ENCODE peak calls at places on chromosomes 1 and 21, in four cellular contexts. One of them, this sample, is unnamed.
A peak's percentile ranks its signal among the peaks of the same experiment; 100 is the strongest.

GRCh38 chr1:196418772-196419171 is 189.5 kb downstream of the KCNT2 start:
- DNase-seq in B cell: no peak
- DNase-seq in activated CD8-positive, alpha-beta T cell treated with anti-CD3 and anti-CD28 coated beads for 36 hours: no peak
- DNase-seq in heart right ventricle: no peak
- DNase-seq in this sample: no peak

GRCh38 chr21:31310750-31311149 is 33.3 kb downstream of the TIAM1 start:
- DNase-seq in B cell: no peak
- DNase-seq in activated CD8-positive, alpha-beta T cell treated with anti-CD3 and anti-CD28 coated beads for 36 hours: no peak
- DNase-seq in heart right ventricle: no peak
- DNase-seq in this sample: no peak

GRCh38 chr1:19458815-19459417 is 26.4 kb downstream of the CAPZB start:
- DNase-seq in B cell: no peak
- DNase-seq in activated CD8-positive, alpha-beta T cell treated with anti-CD3 and anti-CD28 coated beads for 36 hours: no peak
- DNase-seq in heart right ventricle: no peak
- DNase-seq in this sample: no peak

GRCh38 chr1:98316286-98316685 is 345.2 kb upstream of the SNX7 start:
- DNase-seq in B cell: no peak
- DNase-seq in activated CD8-positive, alpha-beta T cell treated with anti-CD3 and anti-CD28 coated beads for 36 hours: no peak
- DNase-seq in heart right ventricle: no peak
- DNase-seq in this sample: no peak

GRCh38 chr1:235199441-235199840 is 38.4 kb upstream of the RBM34 start:
- DNase-seq in B cell: no peak
- DNase-seq in activated CD8-positive, alpha-beta T cell treated with anti-CD3 and anti-CD28 coated beads for 36 hours: no peak
- DNase-seq in heart right ventricle: no peak
- DNase-seq in this sample: no peak

GRCh38 chr1:19676438-19676922 is 11.8 kb downstream of the HTR6 start:
- DNase-seq in B cell: no peak
- DNase-seq in activated CD8-positive, alpha-beta T cell treated with anti-CD3 and anti-CD28 coated beads for 36 hours: peak; percentile 49
- DNase-seq in heart right ventricle: peak; percentile 66
- DNase-seq in this sample: peak; percentile 67

GRCh38 chr1:204051718-204052117 is 21.2 kb upstream of the SOX13 start:
- DNase-seq in B cell: no peak
- DNase-seq in activated CD8-positive, alpha-beta T cell treated with anti-CD3 and anti-CD28 coated beads for 36 hours: no peak
- DNase-seq in heart right ventricle: no peak
- DNase-seq in this sample: no peak

GRCh38 chr1:219119839-219120238 is 53.8 kb upstream of the LYPLAL1 start:
- DNase-seq in B cell: no peak
- DNase-seq in activated CD8-positive, alpha-beta T cell treated with anti-CD3 and anti-CD28 coated beads for 36 hours: no peak
- DNase-seq in heart right ventricle: no peak
- DNase-seq in this sample: no peak

GRCh38 chr21:43332872-43333300 is 94.0 kb downstream of the SIK1 start:
- DNase-seq in B cell: no peak
- DNase-seq in activated CD8-positive, alpha-beta T cell treated with anti-CD3 and anti-CD28 coated beads for 36 hours: no peak
- DNase-seq in heart right ventricle: no peak
- DNase-seq in this sample: no peak

GRCh38 chr1:201468501-201468843 is 516 bp downstream of the PHLDA3 start:
- DNase-seq in B cell: peak; percentile 14
- DNase-seq in activated CD8-positive, alpha-beta T cell treated with anti-CD3 and anti-CD28 coated beads for 36 hours: peak; percentile 35
- DNase-seq in heart right ventricle: no peak
- DNase-seq in this sample: peak; percentile 75

GRCh38 chr1:182718311-182718710 is 33.9 kb upstream of the RGS8 start:
- DNase-seq in B cell: peak; percentile 5
- DNase-seq in activated CD8-positive, alpha-beta T cell treated with anti-CD3 and anti-CD28 coated beads for 36 hours: peak; percentile 54
- DNase-seq in heart right ventricle: no peak
- DNase-seq in this sample: no peak

GRCh38 chr1:236021424-236022135 is 43.3 kb downstream of the NID1 start:
- DNase-seq in B cell: no peak
- DNase-seq in activated CD8-positive, alpha-beta T cell treated with anti-CD3 and anti-CD28 coated beads for 36 hours: no peak
- DNase-seq in heart right ventricle: peak; percentile 50
- DNase-seq in this sample: no peak

GRCh38 chr1:68331117-68331865 is 99.0 kb upstream of the WLS start:
- DNase-seq in B cell: no peak
- DNase-seq in activated CD8-positive, alpha-beta T cell treated with anti-CD3 and anti-CD28 coated beads for 36 hours: no peak
- DNase-seq in heart right ventricle: no peak
- DNase-seq in this sample: no peak

GRCh38 chr1:99544328-99544727 is 101.6 kb upstream of the PALMD start:
- DNase-seq in B cell: no peak
- DNase-seq in activated CD8-positive, alpha-beta T cell treated with anti-CD3 and anti-CD28 coated beads for 36 hours: no peak
- DNase-seq in heart right ventricle: no peak
- DNase-seq in this sample: no peak

GRCh38 chr1:229098903-229099578 is 171.9 kb upstream of the RAB4A start:
- DNase-seq in B cell: no peak
- DNase-seq in activated CD8-positive, alpha-beta T cell treated with anti-CD3 and anti-CD28 coated beads for 36 hours: no peak
- DNase-seq in heart right ventricle: no peak
- DNase-seq in this sample: no peak

GRCh38 chr1:205350626-205351235 is 6.0 kb downstream of the KLHDC8A start:
- DNase-seq in B cell: no peak
- DNase-seq in activated CD8-positive, alpha-beta T cell treated with anti-CD3 and anti-CD28 coated beads for 36 hours: no peak
- DNase-seq in heart right ventricle: no peak
- DNase-seq in this sample: no peak

GRCh38 chr21:32335601-32336575 is 37.2 kb downstream of the MRAP start:
- DNase-seq in B cell: no peak
- DNase-seq in activated CD8-positive, alpha-beta T cell treated with anti-CD3 and anti-CD28 coated beads for 36 hours: no peak
- DNase-seq in heart right ventricle: no peak
- DNase-seq in this sample: no peak

GRCh38 chr1:19646771-19647319 is 2.7 kb downstream of the NBL1 start:
- DNase-seq in B cell: no peak
- DNase-seq in activated CD8-positive, alpha-beta T cell treated with anti-CD3 and anti-CD28 coated beads for 36 hours: no peak
- DNase-seq in heart right ventricle: no peak
- DNase-seq in this sample: no peak

GRCh38 chr1:6889875-6890480 is 104.7 kb downstream of the CAMTA1 start:
- DNase-seq in B cell: peak; percentile 56
- DNase-seq in activated CD8-positive, alpha-beta T cell treated with anti-CD3 and anti-CD28 coated beads for 36 hours: peak; percentile 58
- DNase-seq in heart right ventricle: peak; percentile 40
- DNase-seq in this sample: no peak

GRCh38 chr1:36089393-36090121 is 865 bp downstream of the ADPRS start:
- DNase-seq in B cell: no peak
- DNase-seq in activated CD8-positive, alpha-beta T cell treated with anti-CD3 and anti-CD28 coated beads for 36 hours: peak; percentile 42
- DNase-seq in heart right ventricle: no peak
- DNase-seq in this sample: peak; percentile 43

GRCh38 chr1:100308777-100309176 is 42.8 kb downstream of the RTCA start:
- DNase-seq in B cell: no peak
- DNase-seq in activated CD8-positive, alpha-beta T cell treated with anti-CD3 and anti-CD28 coated beads for 36 hours: no peak
- DNase-seq in heart right ventricle: no peak
- DNase-seq in this sample: no peak

GRCh38 chr1:110618668-110619067 is 12.5 kb upstream of the KCNA2 start:
- DNase-seq in B cell: no peak
- DNase-seq in activated CD8-positive, alpha-beta T cell treated with anti-CD3 and anti-CD28 coated beads for 36 hours: no peak
- DNase-seq in heart right ventricle: no peak
- DNase-seq in this sample: no peak

GRCh38 chr1:66294692-66295384 is 239.1 kb upstream of the SGIP1 start:
- DNase-seq in B cell: no peak
- DNase-seq in activated CD8-positive, alpha-beta T cell treated with anti-CD3 and anti-CD28 coated beads for 36 hours: peak; percentile 34
- DNase-seq in heart right ventricle: no peak
- DNase-seq in this sample: no peak

GRCh38 chr1:23337869-23338268 is 6.2 kb downstream of the HNRNPR start:
- DNase-seq in B cell: no peak
- DNase-seq in activated CD8-positive, alpha-beta T cell treated with anti-CD3 and anti-CD28 coated beads for 36 hours: no peak
- DNase-seq in heart right ventricle: no peak
- DNase-seq in this sample: no peak

GRCh38 chr1:228379666-228380065 is 27.0 kb downstream of the TRIM11 start:
- DNase-seq in B cell: no peak
- DNase-seq in activated CD8-positive, alpha-beta T cell treated with anti-CD3 and anti-CD28 coated beads for 36 hours: no peak
- DNase-seq in heart right ventricle: no peak
- DNase-seq in this sample: no peak

GRCh38 chr1:151847867-151848596 is 5.5 kb downstream of the THEM5 start:
- DNase-seq in B cell: no peak
- DNase-seq in activated CD8-positive, alpha-beta T cell treated with anti-CD3 and anti-CD28 coated beads for 36 hours: no peak
- DNase-seq in heart right ventricle: no peak
- DNase-seq in this sample: no peak

GRCh38 chr1:206476058-206476457 is 5.8 kb downstream of the IKBKE start:
- DNase-seq in B cell: no peak
- DNase-seq in activated CD8-positive, alpha-beta T cell treated with anti-CD3 and anti-CD28 coated beads for 36 hours: no peak
- DNase-seq in heart right ventricle: no peak
- DNase-seq in this sample: no peak

GRCh38 chr1:76687324-76688018 is 179.8 kb upstream of the ST6GALNAC5 start:
- DNase-seq in B cell: no peak
- DNase-seq in activated CD8-positive, alpha-beta T cell treated with anti-CD3 and anti-CD28 coated beads for 36 hours: no peak
- DNase-seq in heart right ventricle: no peak
- DNase-seq in this sample: no peak

GRCh38 chr1:85137660-85138059 is 63.2 kb downstream of the SYDE2 start:
- DNase-seq in B cell: no peak
- DNase-seq in activated CD8-positive, alpha-beta T cell treated with anti-CD3 and anti-CD28 coated beads for 36 hours: no peak
- DNase-seq in heart right ventricle: peak; percentile 67
- DNase-seq in this sample: no peak

GRCh38 chr1:10132316-10132715 is 78.1 kb upstream of the KIF1B start:
- DNase-seq in B cell: no peak
- DNase-seq in activated CD8-positive, alpha-beta T cell treated with anti-CD3 and anti-CD28 coated beads for 36 hours: no peak
- DNase-seq in heart right ventricle: no peak
- DNase-seq in this sample: no peak

GRCh38 chr1:116325922-116326321 is 47.1 kb upstream of the ATP1A1 start:
- DNase-seq in B cell: peak; percentile 26
- DNase-seq in activated CD8-positive, alpha-beta T cell treated with anti-CD3 and anti-CD28 coated beads for 36 hours: peak; percentile 45
- DNase-seq in heart right ventricle: no peak
- DNase-seq in this sample: no peak

DNA sequence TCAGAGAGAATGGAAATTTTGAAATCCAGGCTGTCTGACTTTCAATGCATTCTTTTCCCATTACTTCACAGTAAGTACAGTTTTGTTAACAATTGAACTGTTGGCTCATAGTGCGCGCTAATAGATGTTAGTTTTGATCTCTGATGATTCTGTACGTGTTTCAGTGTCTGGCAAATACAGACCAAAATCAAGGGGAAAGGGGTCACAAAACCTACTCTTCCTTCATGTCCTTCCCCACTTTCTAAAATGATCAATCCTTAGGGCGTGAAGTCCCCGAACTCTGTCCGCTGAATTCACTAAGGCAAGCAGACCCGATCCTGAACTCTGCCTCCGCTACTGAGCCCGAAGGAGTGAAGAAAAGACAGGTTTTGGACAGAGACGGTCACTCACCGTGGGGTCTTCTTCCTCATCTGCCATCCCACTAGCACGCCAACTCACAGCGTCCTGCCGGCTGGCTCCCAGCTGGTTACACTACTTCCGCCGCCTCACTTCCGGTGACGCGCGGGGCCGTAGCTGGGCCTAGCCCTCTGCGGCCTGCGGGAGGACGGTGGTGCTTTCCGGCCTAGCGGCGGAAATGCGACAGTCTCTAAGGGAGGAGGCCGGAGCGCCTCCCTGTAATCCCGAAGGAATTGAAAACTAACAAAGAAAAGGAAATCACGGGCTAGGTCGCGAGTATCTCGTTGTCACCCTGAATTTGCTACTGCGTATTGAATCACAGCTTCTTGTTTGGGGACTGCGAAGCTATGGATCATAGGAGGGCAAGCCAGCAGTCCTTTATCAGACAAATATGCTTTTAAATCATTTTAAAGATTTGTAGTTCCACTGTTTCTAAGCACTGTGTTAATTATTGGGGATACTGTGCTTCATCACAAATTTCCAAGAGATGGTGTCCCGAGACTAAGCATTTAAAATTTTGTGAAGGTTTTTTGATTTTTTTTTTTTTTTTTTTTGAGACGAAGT is at the start of gene TAF13:
- DNase-seq in B cell: peak; percentile 94
- DNase-seq in activated CD8-positive, alpha-beta T cell treated with anti-CD3 and anti-CD28 coated beads for 36 hours: peak; percentile 92
- DNase-seq in heart right ventricle: peak; percentile 95
- DNase-seq in this sample: peak; percentile 94
- TF ChIP-seq CTCF in B cell: no peak
- TF ChIP-seq CTCF in activated CD8-positive, alpha-beta T cell treated with anti-CD3 and anti-CD28 coated beads for 36 hours: no peak
- TF ChIP-seq CTCF in heart right ventricle: peak; percentile 46
- TF ChIP-seq CTCF in this sample: no peak

GRCh38 chr1:32250893-32251716 is at the start of gene LCK:
- DNase-seq in B cell: peak; percentile 67
- DNase-seq in activated CD8-positive, alpha-beta T cell treated with anti-CD3 and anti-CD28 coated beads for 36 hours: peak; percentile 91
- DNase-seq in heart right ventricle: no peak
- DNase-seq in this sample: peak; percentile 71

GRCh38 chr1:32247452-32247851 is 430 bp downstream of the FAM167B start:
- DNase-seq in B cell: no peak
- DNase-seq in activated CD8-positive, alpha-beta T cell treated with anti-CD3 and anti-CD28 coated beads for 36 hours: no peak
- DNase-seq in heart right ventricle: no peak
- DNase-seq in this sample: no peak

GRCh38 chr1:32247983-32248889 is 1.2 kb downstream of the FAM167B start:
- DNase-seq in B cell: peak; percentile 82
- DNase-seq in activated CD8-positive, alpha-beta T cell treated with anti-CD3 and anti-CD28 coated beads for 36 hours: peak; percentile 92
- DNase-seq in heart right ventricle: peak; percentile 86
- DNase-seq in this sample: peak; percentile 89

GRCh38 chr1:32246888-32247273 is at the start of gene FAM167B:
- DNase-seq in B cell: no peak
- DNase-seq in activated CD8-positive, alpha-beta T cell treated with anti-CD3 and anti-CD28 coated beads for 36 hours: no peak
- DNase-seq in heart right ventricle: peak; percentile 72
- DNase-seq in this sample: no peak

GRCh38 chr1:32249831-32250525 is 1.1 kb upstream of the LCK start:
- DNase-seq in B cell: peak; percentile 89
- DNase-seq in activated CD8-positive, alpha-beta T cell treated with anti-CD3 and anti-CD28 coated beads for 36 hours: peak; percentile 94
- DNase-seq in heart right ventricle: peak; percentile 87
- DNase-seq in this sample: peak; percentile 88
- TF ChIP-seq CTCF in B cell: no peak
- TF ChIP-seq CTCF in activated CD8-positive, alpha-beta T cell treated with anti-CD3 and anti-CD28 coated beads for 36 hours: no peak
- TF ChIP-seq CTCF in heart right ventricle: no peak
- TF ChIP-seq CTCF in this sample: no peak

DNA sequence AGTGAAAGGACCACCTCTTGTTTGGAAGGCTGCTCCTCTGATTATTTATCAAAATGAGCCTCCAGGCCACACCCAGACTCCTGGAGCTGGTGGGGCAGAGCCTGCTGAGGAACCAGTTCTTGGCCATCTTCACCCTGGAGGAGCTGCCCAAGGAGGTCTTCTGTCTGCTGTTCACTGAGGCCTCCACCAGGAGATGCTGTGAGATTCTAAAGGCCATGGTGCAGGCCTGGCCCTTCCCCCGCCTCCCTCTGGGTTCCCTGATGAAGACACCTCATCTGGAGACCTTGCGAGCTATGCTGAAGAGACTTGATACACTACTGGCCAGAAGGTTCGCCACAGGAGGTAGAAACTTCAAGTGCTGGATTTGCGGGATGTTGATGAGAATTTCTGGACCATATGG is 61.7 kb upstream of the GJA8 start:
- DNase-seq in B cell: no peak
- DNase-seq in activated CD8-positive, alpha-beta T cell treated with anti-CD3 and anti-CD28 coated beads for 36 hours: peak; percentile 41
- DNase-seq in heart right ventricle: no peak
- DNase-seq in this sample: peak; percentile 10
- TF ChIP-seq CTCF in B cell: no peak
- TF ChIP-seq CTCF in activated CD8-positive, alpha-beta T cell treated with anti-CD3 and anti-CD28 coated beads for 36 hours: no peak
- TF ChIP-seq CTCF in heart right ventricle: no peak
- TF ChIP-seq CTCF in this sample: no peak

DNA sequence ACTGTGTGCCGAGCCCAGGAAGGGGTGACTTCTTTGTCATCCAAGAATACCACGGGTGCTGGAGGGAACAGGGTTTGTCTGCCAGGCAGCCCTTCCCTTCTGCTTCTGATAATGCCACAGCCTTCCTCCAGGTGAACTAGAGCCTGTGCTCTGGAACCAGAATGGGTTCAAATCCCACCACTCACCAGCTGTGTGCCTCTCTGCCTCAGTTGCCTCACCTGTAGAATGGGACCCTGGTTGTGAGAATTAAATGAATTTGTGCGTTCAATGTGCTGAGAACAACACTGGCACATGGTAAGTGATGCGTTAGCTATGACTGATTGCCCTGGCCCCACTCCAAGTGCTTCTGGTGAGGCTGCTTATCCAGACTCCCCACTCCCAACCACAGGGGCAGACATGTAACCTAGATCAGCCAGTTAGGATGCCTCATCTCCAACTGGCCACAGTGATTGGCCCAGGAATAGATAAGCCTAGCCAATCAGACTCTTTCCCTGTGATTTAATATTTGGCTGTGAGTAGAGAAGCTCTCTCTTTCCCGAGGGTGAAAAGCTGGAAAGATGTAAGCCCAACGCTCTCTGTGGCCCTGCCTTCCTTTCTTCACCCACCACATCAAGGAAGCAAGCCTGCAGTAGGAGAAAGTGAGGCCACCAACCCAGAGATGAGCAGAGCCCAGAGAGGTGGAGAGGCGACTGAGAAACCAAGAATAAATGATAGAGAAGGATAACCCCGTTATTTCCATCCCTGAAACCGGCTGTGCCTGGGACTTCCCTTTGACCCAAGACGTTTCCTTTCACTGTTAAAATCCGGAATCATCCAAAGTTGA is 20.8 kb upstream of the LAPTM5 start:
- DNase-seq in B cell: no peak
- DNase-seq in activated CD8-positive, alpha-beta T cell treated with anti-CD3 and anti-CD28 coated beads for 36 hours: peak; percentile 68
- DNase-seq in heart right ventricle: no peak
- DNase-seq in this sample: no peak
- TF ChIP-seq CTCF in B cell: no peak
- TF ChIP-seq CTCF in activated CD8-positive, alpha-beta T cell treated with anti-CD3 and anti-CD28 coated beads for 36 hours: no peak
- TF ChIP-seq CTCF in heart right ventricle: no peak
- TF ChIP-seq CTCF in this sample: no peak